ENCODE peak calls at places on chromosome 10, in four cellular contexts. One of them, this sample, is unnamed.

GRCh38 chr10:125782661-125783060 is 7.0 kb upstream of the MMP21 start:
- DNase-seq in uterus: no peak
- DNase-seq in fibroblast of pulmonary artery: no peak
- DNase-seq in astrocyte: no peak
- DNase-seq in this sample: no peak

GRCh38 chr10:102113956-102114857 is 6.0 kb downstream of the LDB1 start:
- DNase-seq in uterus: peak; percentile 32
- DNase-seq in fibroblast of pulmonary artery: no peak
- DNase-seq in astrocyte: no peak
- DNase-seq in this sample: no peak

GRCh38 chr10:3173173-3173878 is 744 bp upstream of the PITRM1 start:
- DNase-seq in uterus: no peak
- DNase-seq in fibroblast of pulmonary artery: no peak
- DNase-seq in astrocyte: no peak
- DNase-seq in this sample: no peak

GRCh38 chr10:75547391-75548298 is 116.2 kb downstream of the LRMDA start:
- DNase-seq in uterus: peak; percentile 20
- DNase-seq in fibroblast of pulmonary artery: peak; percentile 74
- DNase-seq in astrocyte: peak; percentile 97
- DNase-seq in this sample: peak; percentile 61

GRCh38 chr10:129642427-129642826 is 175.4 kb downstream of the MGMT start:
- DNase-seq in uterus: no peak
- DNase-seq in fibroblast of pulmonary artery: no peak
- DNase-seq in astrocyte: no peak
- DNase-seq in this sample: no peak

GRCh38 chr10:127556911-127557310 is 7.8 kb downstream of the NPS start:
- DNase-seq in uterus: no peak
- DNase-seq in fibroblast of pulmonary artery: no peak
- DNase-seq in astrocyte: no peak
- DNase-seq in this sample: peak; percentile 13

GRCh38 chr10:104450954-104451353 is 97.3 kb downstream of the CFAP58 start:
- DNase-seq in uterus: no peak
- DNase-seq in fibroblast of pulmonary artery: no peak
- DNase-seq in astrocyte: peak; percentile 28
- DNase-seq in this sample: no peak

GRCh38 chr10:87038286-87038717 is 18.2 kb downstream of the FAM25A start:
- DNase-seq in uterus: no peak
- DNase-seq in fibroblast of pulmonary artery: no peak
- DNase-seq in astrocyte: no peak
- DNase-seq in this sample: no peak

GRCh38 chr10:3455385-3456334 is 283.1 kb upstream of the PITRM1 start:
- DNase-seq in uterus: no peak
- DNase-seq in fibroblast of pulmonary artery: peak; percentile 65
- DNase-seq in astrocyte: peak; percentile 30
- DNase-seq in this sample: peak; percentile 72

GRCh38 chr10:42640610-42641229 is 2.4 kb upstream of the ZNF33B start:
- DNase-seq in uterus: no peak
- DNase-seq in fibroblast of pulmonary artery: no peak
- DNase-seq in astrocyte: no peak
- DNase-seq in this sample: no peak

GRCh38 chr10:201328-201771 is 66.1 kb downstream of the ZMYND11 start:
- DNase-seq in uterus: no peak
- DNase-seq in fibroblast of pulmonary artery: peak; percentile 29
- DNase-seq in astrocyte: peak; percentile 75
- DNase-seq in this sample: peak; percentile 33

GRCh38 chr10:91054325-91054724 is 133.4 kb upstream of the ANKRD1 start:
- DNase-seq in uterus: no peak
- DNase-seq in fibroblast of pulmonary artery: peak; percentile 95
- DNase-seq in astrocyte: no peak
- DNase-seq in this sample: peak; percentile 79

GRCh38 chr10:119346063-119346835 is 138.9 kb downstream of the GRK5 start:
- DNase-seq in uterus: no peak
- DNase-seq in fibroblast of pulmonary artery: no peak
- DNase-seq in astrocyte: no peak
- DNase-seq in this sample: peak; percentile 30

GRCh38 chr10:17031656-17032630 is 97.7 kb downstream of the CUBN start:
- DNase-seq in uterus: no peak
- DNase-seq in fibroblast of pulmonary artery: no peak
- DNase-seq in astrocyte: no peak
- DNase-seq in this sample: no peak

GRCh38 chr10:93363891-93364648 is 118.1 kb downstream of the MYOF start:
- DNase-seq in uterus: no peak
- DNase-seq in fibroblast of pulmonary artery: no peak
- DNase-seq in astrocyte: peak; percentile 14
- DNase-seq in this sample: no peak

GRCh38 chr10:101235766-101236165 is 6.5 kb upstream of the LBX1 start:
- DNase-seq in uterus: no peak
- DNase-seq in fibroblast of pulmonary artery: no peak
- DNase-seq in astrocyte: no peak
- DNase-seq in this sample: no peak

GRCh38 chr10:125101581-125101980 is 58.8 kb downstream of the CTBP2 start:
- DNase-seq in uterus: no peak
- DNase-seq in fibroblast of pulmonary artery: no peak
- DNase-seq in astrocyte: no peak
- DNase-seq in this sample: no peak

GRCh38 chr10:13844651-13845050 is 257.9 kb downstream of the PRPF18 start:
- DNase-seq in uterus: no peak
- DNase-seq in fibroblast of pulmonary artery: peak; percentile 20
- DNase-seq in astrocyte: peak; percentile 32
- DNase-seq in this sample: peak; percentile 28

GRCh38 chr10:102410427-102411073 is 8.0 kb downstream of the PSD start:
- DNase-seq in uterus: no peak
- DNase-seq in fibroblast of pulmonary artery: no peak
- DNase-seq in astrocyte: no peak
- DNase-seq in this sample: peak; percentile 39

GRCh38 chr10:18264466-18264865 is 124.2 kb downstream of the CACNB2 start:
- DNase-seq in uterus: no peak
- DNase-seq in fibroblast of pulmonary artery: no peak
- DNase-seq in astrocyte: no peak
- DNase-seq in this sample: no peak

GRCh38 chr10:43402176-43402575 is 6.8 kb downstream of the HNRNPF start:
- DNase-seq in uterus: no peak
- DNase-seq in fibroblast of pulmonary artery: no peak
- DNase-seq in astrocyte: no peak
- DNase-seq in this sample: no peak

GRCh38 chr10:48981310-48981907 is 41.8 kb upstream of the LRRC18 start:
- DNase-seq in uterus: peak; percentile 63
- DNase-seq in fibroblast of pulmonary artery: peak; percentile 43
- DNase-seq in astrocyte: peak; percentile 6
- DNase-seq in this sample: peak; percentile 64

GRCh38 chr10:17263580-17263979 is 35.5 kb downstream of the VIM start:
- DNase-seq in uterus: no peak
- DNase-seq in fibroblast of pulmonary artery: no peak
- DNase-seq in astrocyte: no peak
- DNase-seq in this sample: no peak

GRCh38 chr10:77936697-77937567 is 10.4 kb upstream of the DLG5 start:
- DNase-seq in uterus: no peak
- DNase-seq in fibroblast of pulmonary artery: no peak
- DNase-seq in astrocyte: no peak
- DNase-seq in this sample: no peak

GRCh38 chr10:70461397-70462348 is 16.9 kb upstream of the PALD1 start:
- DNase-seq in uterus: peak; percentile 60
- DNase-seq in fibroblast of pulmonary artery: peak; percentile 56
- DNase-seq in astrocyte: peak; percentile 23
- DNase-seq in this sample: peak; percentile 73

GRCh38 chr10:110410329-110411046 is 87.2 kb upstream of the DUSP5 start:
- DNase-seq in uterus: peak; percentile 64
- DNase-seq in fibroblast of pulmonary artery: peak; percentile 95
- DNase-seq in astrocyte: peak; percentile 98
- DNase-seq in this sample: peak; percentile 94

GRCh38 chr10:117168135-117168674 is 29.1 kb upstream of the KCNK18 start:
- DNase-seq in uterus: peak; percentile 41
- DNase-seq in fibroblast of pulmonary artery: peak; percentile 35
- DNase-seq in astrocyte: peak; percentile 10
- DNase-seq in this sample: peak; percentile 22

GRCh38 chr10:20474064-20474463 is 423.0 kb downstream of the NEBL start:
- DNase-seq in uterus: no peak
- DNase-seq in fibroblast of pulmonary artery: no peak
- DNase-seq in astrocyte: no peak
- DNase-seq in this sample: no peak

GRCh38 chr10:64658528-64658927 is 1137.3 kb downstream of the REEP3 start:
- DNase-seq in uterus: no peak
- DNase-seq in fibroblast of pulmonary artery: no peak
- DNase-seq in astrocyte: no peak
- DNase-seq in this sample: no peak

GRCh38 chr10:123393170-123393569 is 239.0 kb downstream of the BUB3 start:
- DNase-seq in uterus: no peak
- DNase-seq in fibroblast of pulmonary artery: no peak
- DNase-seq in astrocyte: no peak
- DNase-seq in this sample: no peak
- H3K4me3 ChIP-seq in uterus: no peak overlapping the region
- H3K4me3 ChIP-seq in fibroblast of pulmonary artery: no peak overlapping the region
- H3K4me3 ChIP-seq in astrocyte: no peak overlapping the region
- H3K4me3 ChIP-seq in this sample: no peak overlapping the region

GRCh38 chr10:89611282-89611681 is 33.8 kb downstream of the PANK1 start:
- DNase-seq in uterus: no peak
- DNase-seq in fibroblast of pulmonary artery: no peak
- DNase-seq in astrocyte: no peak
- DNase-seq in this sample: no peak
- TF ChIP-seq CTCF in uterus: no peak
- TF ChIP-seq CTCF in fibroblast of pulmonary artery: no peak
- TF ChIP-seq CTCF in astrocyte: no peak
- TF ChIP-seq CTCF in this sample: no peak

GRCh38 chr10:95071107-95071660 is 1.9 kb upstream of the CYP2C8 start:
- DNase-seq in uterus: no peak
- DNase-seq in fibroblast of pulmonary artery: no peak
- DNase-seq in astrocyte: no peak
- DNase-seq in this sample: no peak
- H3K4me3 ChIP-seq in uterus: no peak overlapping the region
- H3K4me3 ChIP-seq in fibroblast of pulmonary artery: no peak overlapping the region
- H3K4me3 ChIP-seq in astrocyte: no peak overlapping the region
- H3K4me3 ChIP-seq in this sample: no peak overlapping the region

GRCh38 chr10:113027574-113028392 is 77.7 kb downstream of the TCF7L2 start:
- DNase-seq in uterus: peak; percentile 60
- DNase-seq in fibroblast of pulmonary artery: no peak
- DNase-seq in astrocyte: no peak
- DNase-seq in this sample: peak; percentile 44
- TF ChIP-seq CTCF in uterus: no peak
- TF ChIP-seq CTCF in fibroblast of pulmonary artery: peak; percentile 2
- TF ChIP-seq CTCF in astrocyte: no peak
- TF ChIP-seq CTCF in this sample: peak; percentile 16

GRCh38 chr10:98349508-98349922 is 65.5 kb downstream of the PYROXD2 start:
- DNase-seq in uterus: peak; percentile 82
- DNase-seq in fibroblast of pulmonary artery: peak; percentile 99
- DNase-seq in astrocyte: peak; percentile 98
- DNase-seq in this sample: peak; percentile 100

GRCh38 chr10:98351831-98352402 is 63.1 kb downstream of the PYROXD2 start:
- DNase-seq in uterus: peak; percentile 60
- DNase-seq in fibroblast of pulmonary artery: peak; percentile 11
- DNase-seq in astrocyte: no peak
- DNase-seq in this sample: no peak

GRCh38 chr10:98344589-98345038 is 70.4 kb downstream of the PYROXD2 start:
- DNase-seq in uterus: peak; percentile 88
- DNase-seq in fibroblast of pulmonary artery: peak; percentile 95
- DNase-seq in astrocyte: peak; percentile 92
- DNase-seq in this sample: peak; percentile 87

GRCh38 chr10:98340946-98341345 is 73.0 kb upstream of the LOXL4 start:
- DNase-seq in uterus: no peak
- DNase-seq in fibroblast of pulmonary artery: peak; percentile 39
- DNase-seq in astrocyte: no peak
- DNase-seq in this sample: peak; percentile 51

DNA sequence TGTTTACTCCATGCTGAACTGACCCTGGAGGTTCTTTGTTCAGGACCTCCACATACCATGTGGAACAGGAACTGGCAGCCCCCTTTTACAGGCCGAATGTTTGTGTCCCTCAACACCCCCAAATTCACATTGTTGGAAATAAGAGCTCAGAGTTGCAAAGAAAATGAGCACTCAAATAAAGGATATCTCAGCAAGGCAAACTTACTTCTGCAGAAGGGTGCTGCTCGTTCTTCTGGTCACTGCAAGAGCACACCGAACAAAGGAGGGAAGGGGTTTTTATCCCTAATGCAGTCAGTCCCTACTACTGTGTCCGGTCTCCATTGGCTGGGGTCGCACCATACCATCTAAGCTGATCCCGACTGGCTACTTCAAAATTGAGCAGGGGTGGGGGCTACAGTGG is 68.1 kb downstream of the PYROXD2 start:
- DNase-seq in uterus: no peak
- DNase-seq in fibroblast of pulmonary artery: no peak
- DNase-seq in astrocyte: no peak
- DNase-seq in this sample: no peak
- H3K4me3 ChIP-seq in uterus: no peak overlapping the region
- H3K4me3 ChIP-seq in fibroblast of pulmonary artery: no peak overlapping the region
- H3K4me3 ChIP-seq in astrocyte: no peak overlapping the region
- H3K4me3 ChIP-seq in this sample: no peak overlapping the region

GRCh38 chr10:60869916-60870728 is 73.9 kb downstream of the RHOBTB1 start:
- DNase-seq in uterus: no peak
- DNase-seq in fibroblast of pulmonary artery: no peak
- DNase-seq in astrocyte: no peak
- DNase-seq in this sample: peak; percentile 16
- TF ChIP-seq CTCF in uterus: no peak
- TF ChIP-seq CTCF in fibroblast of pulmonary artery: peak; percentile 8
- TF ChIP-seq CTCF in astrocyte: no peak
- TF ChIP-seq CTCF in this sample: peak; percentile 41

DNA sequence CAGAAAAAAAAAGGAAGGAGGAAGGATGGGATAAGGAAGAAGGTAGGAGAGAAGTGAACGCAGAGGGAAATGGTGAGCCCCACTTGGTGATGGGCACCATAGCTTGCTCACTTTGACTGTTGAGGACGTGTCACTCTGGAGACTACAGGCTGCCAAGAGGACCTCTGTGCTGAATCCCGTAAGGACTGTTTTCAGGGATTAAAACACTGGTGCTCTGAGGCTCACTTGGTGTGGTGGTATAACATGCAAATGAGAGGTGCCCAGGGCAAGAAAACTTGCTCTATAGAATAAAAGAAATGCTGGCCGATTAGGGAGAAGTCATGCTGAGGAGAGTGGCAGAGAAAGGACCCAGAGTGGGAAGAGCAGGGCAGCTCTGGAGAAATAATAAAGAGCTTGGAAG is 5.3 kb upstream of the IL2RA start:
- DNase-seq in uterus: no peak
- DNase-seq in fibroblast of pulmonary artery: no peak
- DNase-seq in astrocyte: no peak
- DNase-seq in this sample: no peak
- H3K4me3 ChIP-seq in uterus: no peak overlapping the region
- H3K4me3 ChIP-seq in fibroblast of pulmonary artery: no peak overlapping the region
- H3K4me3 ChIP-seq in astrocyte: no peak overlapping the region
- H3K4me3 ChIP-seq in this sample: no peak overlapping the region

DNA sequence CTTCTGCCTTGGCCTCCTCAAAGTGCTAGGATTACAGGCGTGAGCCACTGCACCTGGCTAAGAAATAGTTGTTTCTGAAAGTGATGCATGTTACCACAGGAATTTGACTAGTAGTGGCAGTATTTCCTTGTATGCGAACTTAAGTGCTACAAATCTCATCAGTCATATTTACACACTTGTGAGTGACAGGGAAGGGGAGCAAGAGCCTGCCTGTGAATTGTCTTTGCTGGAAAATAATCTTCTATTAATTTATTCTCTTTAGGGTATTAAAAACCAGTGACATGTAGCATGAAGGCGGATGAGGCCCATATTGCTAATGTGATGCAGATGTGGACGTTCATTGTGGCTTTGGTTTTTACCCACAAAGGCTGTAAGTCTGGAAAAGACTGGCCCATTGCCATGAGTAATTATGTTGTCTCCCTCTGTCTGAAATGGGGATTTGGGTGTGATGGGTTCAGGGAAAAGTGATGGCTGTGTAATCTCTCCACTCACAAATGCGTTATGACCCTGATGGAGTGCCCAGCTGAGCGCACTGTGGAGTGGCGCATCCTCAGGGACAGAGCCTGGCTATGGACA is 97.6 kb downstream of the CCNY start:
- DNase-seq in uterus: no peak
- DNase-seq in fibroblast of pulmonary artery: peak; percentile 55
- DNase-seq in astrocyte: peak; percentile 96
- DNase-seq in this sample: peak; percentile 53
- TF ChIP-seq CTCF in uterus: no peak
- TF ChIP-seq CTCF in fibroblast of pulmonary artery: no peak
- TF ChIP-seq CTCF in astrocyte: no peak
- TF ChIP-seq CTCF in this sample: no peak

This sample was measured in choroid plexus epithelial cell.